ENCODE peak calls at places on chromosome 9, in six cellular contexts. A is Jurkat, Clone E6-1; R is body of pancreas; F is NCI-H2171; V is NCI-H345; B is HT1080. H is an unnamed sample.

GRCh38 chr9:93155716-93156474 is 21.8 kb upstream of the NINJ1 start:
- DNase-seq in V (no peak), F (peak), B (no peak), A (no peak), R (no peak), H (no peak)

GRCh38 chr9:120886490-120886967 is 9.5 kb upstream of the PHF19 start:
- DNase-seq in F (no peak), B (peak), R (no peak), A (no peak), V (no peak), H (no peak)

GRCh38 chr9:123614503-123615258 is 258.7 kb downstream of the CRB2 start:
- DNase-seq in V (peak), R (no peak), B (no peak), F (peak), A (no peak), H (no peak)

GRCh38 chr9:118009585-118009984 is 305.4 kb downstream of the TLR4 start:
- DNase-seq in V (no peak), B (no peak), F (no peak), R (no peak), A (no peak), H (no peak)

GRCh38 chr9:82651474-82651873 is 411.5 kb downstream of the RASEF start:
- DNase-seq in F (no peak), V (no peak), B (no peak), A (no peak), R (no peak), H (no peak)

GRCh38 chr9:103078581-103078980 is 83.4 kb downstream of the CYLC2 start:
- DNase-seq in B (no peak), F (no peak), A (no peak), V (no peak), R (no peak), H (no peak)

GRCh38 chr9:76744336-76744735 is 19.9 kb upstream of the PCA3 start:
- DNase-seq in A (no peak), R (no peak), V (no peak), F (no peak), B (no peak), H (no peak)

GRCh38 chr9:2307480-2307879 is 292.3 kb downstream of the SMARCA2 start:
- DNase-seq in B (peak), R (no peak), F (no peak), A (no peak), V (no peak), H (no peak)

GRCh38 chr9:38020251-38021076 is 48.6 kb downstream of the SHB start:
- DNase-seq in A (no peak), V (no peak), F (no peak), R (no peak), B (no peak), H (no peak)

GRCh38 chr9:136567651-136568287 is 21.9 kb upstream of the NOTCH1 start:
- DNase-seq in B (peak), R (peak), V (no peak), F (no peak), A (no peak), H (no peak)

GRCh38 chr9:125748511-125749099 is 1.4 kb downstream of the PBX3 start:
- DNase-seq in R (no peak), B (no peak), F (no peak), V (no peak), A (no peak), H (no peak)

GRCh38 chr9:29928072-29928471 is 2354.8 kb upstream of the C9orf72 start:
- DNase-seq in A (no peak), F (no peak), B (no peak), R (no peak), V (no peak), H (no peak)

GRCh38 chr9:93598647-93599241 is 22.4 kb downstream of the PHF2 start:
- DNase-seq in R (no peak), V (peak), A (peak), F (no peak), B (no peak), H (no peak)

GRCh38 chr9:89605181-89606048 is 603 bp downstream of the GADD45G start:
- DNase-seq in B (no peak), V (peak), A (no peak), F (no peak), R (peak), H (no peak)

H was measured in GM12891.